ENCODE peak calls at places on chromosomes 13 and 19, in eight cellular contexts. F is esophagus squamous epithelium, X is IMR-90, J is stomach, A is gastrocnemius medialis, I is heart left ventricle, P is body of pancreas, S is upper lobe of left lung. L is an unnamed sample.

GRCh38 chr13:29805994-29806748 is 44.2 kb downstream of the UBL3 start:
- DNase-seq in F (no peak), I (no peak), S (no peak), J (no peak), P (no peak), X (no peak), A (no peak), L (no peak)

GRCh38 chr13:74867460-74867859 is 614.5 kb downstream of the TBC1D4 start:
- DNase-seq in F (no peak), I (no peak), P (no peak), S (no peak), A (no peak), X (no peak), J (no peak), L (no peak)

GRCh38 chr13:29940715-29941114 is 90.3 kb upstream of the UBL3 start:
- DNase-seq in I (no peak), J (no peak), F (no peak), A (no peak), X (no peak), S (no peak), P (no peak), L (no peak)

GRCh38 chr19:44820648-44821609 is 12.0 kb downstream of the BCAM start:
- DNase-seq in A (peak), S (no peak), I (peak), X (no peak), F (no peak), J (no peak), P (no peak), L (peak)

GRCh38 chr19:2494447-2495129 is 18.7 kb downstream of the GADD45B start:
- DNase-seq in A (peak), S (peak), P (peak), F (no peak), I (peak), J (peak), X (peak), L (peak)

GRCh38 chr13:25177012-25177411 is 4.9 kb upstream of the AMER2 start:
- DNase-seq in J (no peak), I (no peak), P (no peak), A (no peak), X (no peak), S (no peak), F (no peak), L (no peak)

GRCh38 chr13:40271931-40272775 is 394.3 kb downstream of the FOXO1 start:
- DNase-seq in I (peak), F (no peak), J (peak), X (peak), A (peak), P (peak), S (no peak), L (peak)

GRCh38 chr19:35673121-35673804 is 6.9 kb downstream of the UPK1A start:
- DNase-seq in I (no peak), X (peak), A (no peak), F (no peak), S (peak), P (peak), J (peak), L (peak)

GRCh38 chr19:43809762-43810696 is 7.8 kb upstream of the LYPD5 start:
- DNase-seq in A (no peak), P (no peak), J (no peak), I (no peak), F (no peak), S (no peak), X (peak), L (no peak)

GRCh38 chr19:55206664-55207500 is 2.4 kb downstream of the PTPRH start:
- DNase-seq in P (peak), S (peak), J (peak), F (no peak), A (no peak), X (peak), I (peak), L (peak)

GRCh38 chr13:96766311-96766710 is 228.0 kb downstream of the OXGR1 start:
- DNase-seq in S (no peak), A (no peak), X (no peak), J (no peak), F (no peak), I (no peak), P (no peak), L (no peak)

GRCh38 chr13:52846567-52847321 is 1.7 kb downstream of the PCDH8 start:
- DNase-seq in F (no peak), S (peak), I (peak), X (peak), P (peak), J (no peak), A (no peak), L (peak)

GRCh38 chr13:76004411-76004810 is 368.3 kb downstream of the LMO7 start:
- DNase-seq in X (peak), S (no peak), I (no peak), J (no peak), A (no peak), F (no peak), P (no peak), L (no peak)

GRCh38 chr13:28475916-28476725 is 18.8 kb downstream of the FLT1 start:
- DNase-seq in X (peak), S (no peak), P (no peak), J (no peak), A (no peak), I (no peak), F (no peak), L (peak)

GRCh38 chr13:33123066-33123940 is 107.1 kb downstream of the KL start:
- DNase-seq in X (peak), A (peak), J (no peak), P (no peak), I (peak), F (no peak), S (peak), L (peak)

GRCh38 chr19:45103625-45104319 is 10.8 kb downstream of the PPP1R37 start:
- DNase-seq in S (no peak), F (no peak), A (no peak), J (no peak), P (no peak), X (no peak), I (no peak), L (no peak)

GRCh38 chr13:51590966-51591627 is 6.8 kb downstream of the WDFY2 start:
- DNase-seq in P (peak), F (no peak), S (peak), J (peak), I (no peak), X (peak), A (peak), L (peak)

GRCh38 chr19:51122112-51122981 is 2.4 kb upstream of the SIGLEC9 start:
- DNase-seq in A (no peak), F (no peak), S (peak), J (no peak), I (no peak), X (no peak), P (no peak), L (no peak)

GRCh38 chr19:39053276-39054090 is 21.1 kb upstream of the FBXO27 start:
- DNase-seq in A (no peak), J (peak), P (no peak), S (no peak), I (no peak), X (no peak), F (no peak), L (no peak)

GRCh38 chr19:6602729-6603114 is 11.8 kb upstream of the CD70 start:
- DNase-seq in F (no peak), I (no peak), X (no peak), J (no peak), A (no peak), S (no peak), P (no peak), L (no peak)

GRCh38 chr19:15680923-15681322 is 8.0 kb downstream of the CYP4F12 start:
- DNase-seq in F (no peak), X (no peak), A (no peak), P (no peak), S (no peak), J (no peak), I (no peak), L (no peak)

GRCh38 chr13:109781384-109782065 is 4.9 kb downstream of the IRS2 start:
- DNase-seq in X (no peak), F (no peak), I (no peak), P (no peak), A (no peak), S (no peak), J (peak), L (peak)

DNA sequence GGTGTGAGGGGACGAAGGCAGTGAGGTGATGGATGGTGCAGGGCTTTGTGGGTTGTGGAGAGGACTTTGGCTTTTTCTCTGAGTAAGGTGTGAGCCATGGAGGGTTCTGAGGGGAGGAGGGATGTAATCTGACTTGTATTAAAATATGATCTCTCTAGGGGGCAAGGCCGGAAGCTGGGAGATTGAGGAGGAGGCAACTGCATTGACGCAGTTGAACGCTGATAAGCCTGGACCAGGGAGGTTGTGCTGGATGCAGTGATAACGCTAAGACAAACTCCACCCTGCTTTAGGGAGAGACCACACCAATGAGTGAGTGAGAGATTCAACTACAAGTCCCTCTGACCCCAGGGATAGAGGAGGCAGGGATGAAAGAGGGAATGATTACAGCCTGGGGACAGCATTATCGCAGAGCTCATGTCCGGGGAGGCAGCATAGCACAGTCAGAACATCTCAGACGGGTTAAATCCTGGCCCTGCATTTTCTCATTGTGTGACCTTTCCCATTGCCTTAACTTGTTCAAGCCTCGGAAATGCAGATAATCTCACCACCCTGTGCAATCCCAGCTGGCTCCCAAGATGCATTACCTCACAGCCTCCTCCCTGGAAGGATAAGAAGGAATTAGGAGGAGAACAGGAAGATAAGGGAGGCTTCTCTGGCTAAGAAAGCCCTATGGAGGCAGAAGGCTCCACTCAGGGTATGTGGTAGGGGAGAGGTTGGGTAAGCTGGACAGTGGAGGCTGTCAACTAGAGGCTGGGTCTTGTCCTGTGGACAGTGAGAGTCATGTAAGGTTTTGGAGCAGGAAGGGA is 124.2 kb downstream of the CACNA1A start:
- DNase-seq in X (peak), S (no peak), P (no peak), J (no peak), A (no peak), I (no peak), F (no peak), L (no peak)
- H3K27ac ChIP-seq in X (no peak), S (no peak), P (no peak), J (no peak), A (no peak), I (no peak), F (no peak), L (no peak)

DNA sequence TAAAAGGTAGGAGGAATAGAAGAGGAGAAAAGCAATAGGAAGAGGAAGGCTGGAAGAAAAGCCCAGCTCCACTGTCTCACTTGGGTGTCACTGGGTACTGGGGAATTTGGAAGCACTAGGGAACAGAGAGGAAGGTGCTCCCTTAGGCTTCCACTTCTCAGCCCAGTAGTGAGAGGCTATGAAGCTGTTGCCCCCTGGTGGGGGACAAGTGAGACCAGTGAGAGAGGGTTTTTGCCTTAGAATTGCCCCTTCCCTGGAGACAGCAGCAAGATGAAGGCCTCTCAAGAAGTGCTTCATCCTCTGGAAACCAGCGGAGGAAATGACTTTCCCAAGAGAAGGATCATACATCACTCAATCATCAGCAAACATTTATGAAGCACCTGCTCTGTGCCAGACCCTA is 4.7 kb upstream of the ZNF606 start:
- DNase-seq in F (no peak), A (no peak), S (no peak), P (no peak), X (no peak), J (no peak), I (no peak), L (no peak)
- TF ChIP-seq CTCF in F (no peak), A (no peak), S (no peak), P (no peak), X (no peak), J (no peak), I (peak), L (no peak)

GRCh38 chr19:48777720-48778119 is 22.4 kb downstream of the FGF21 start:
- DNase-seq in F (no peak), S (no peak), J (no peak), A (no peak), I (no peak), P (no peak), X (no peak), L (no peak)

GRCh38 chr19:48779636-48780035 is 24.3 kb downstream of the FGF21 start:
- DNase-seq in I (no peak), F (no peak), X (no peak), J (no peak), A (no peak), P (no peak), S (no peak), L (no peak)

GRCh38 chr19:48784527-48784926 is 26.3 kb downstream of the BCAT2 start:
- DNase-seq in S (no peak), F (no peak), I (no peak), J (no peak), A (no peak), P (no peak), X (no peak), L (no peak)

GRCh38 chr19:48777139-48777538 is 21.8 kb downstream of the FGF21 start:
- DNase-seq in S (no peak), J (no peak), I (no peak), X (no peak), A (no peak), P (no peak), F (no peak), L (no peak)

GRCh38 chr19:48780684-48781391 is 25.5 kb downstream of the FGF21 start:
- DNase-seq in X (peak), A (no peak), J (peak), P (peak), F (no peak), S (peak), I (no peak), L (peak)
- TF ChIP-seq POLR2A in X (no peak), A (peak), J (no peak), P (peak), F (no peak), S (no peak), I (no peak), L (peak)

DNA sequence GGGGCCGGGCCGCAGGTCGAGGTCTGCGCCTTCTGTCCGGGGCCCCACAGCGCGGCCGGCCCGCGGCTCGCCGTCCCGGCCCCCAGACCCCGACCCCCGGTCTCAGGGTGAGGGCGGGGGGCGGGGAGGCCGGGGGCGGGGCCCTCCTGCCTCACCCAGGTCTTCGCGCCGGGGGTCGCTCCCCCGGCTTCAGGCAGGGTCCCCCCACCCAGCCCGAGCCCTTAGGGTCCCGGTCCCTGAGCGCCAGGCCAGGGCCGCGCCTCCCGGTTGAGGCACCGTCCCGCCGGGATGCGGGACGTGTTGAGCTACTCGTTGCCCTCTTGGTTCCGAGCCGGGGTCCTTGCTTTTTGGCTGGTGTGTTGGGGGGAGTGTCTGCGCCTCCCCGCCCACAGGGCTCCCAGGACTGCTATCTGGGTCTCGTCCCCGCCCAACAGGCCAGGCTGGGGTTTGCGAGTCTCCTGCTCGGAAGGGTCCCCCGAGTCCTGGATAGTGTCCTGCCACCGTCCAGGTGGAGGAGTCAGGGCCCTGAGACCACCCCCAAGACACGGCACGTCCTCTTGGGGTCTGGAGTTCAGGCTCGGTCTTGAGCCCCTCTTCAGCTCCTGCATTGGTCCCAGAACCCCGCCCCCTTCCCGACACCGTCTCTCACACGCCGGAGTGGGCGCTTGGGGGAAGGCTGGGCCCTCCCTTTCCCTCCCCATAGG is 452 bp downstream of the PIAS4 start:
- DNase-seq in F (no peak), P (no peak), X (no peak), S (peak), J (no peak), I (peak), A (no peak), L (peak)
- H3K27ac ChIP-seq in F (peak), P (peak), X (peak), S (peak), J (peak), I (peak), A (peak), L (peak)

GRCh38 chr19:19527674-19528625 is 761 bp upstream of the YJEFN3 start:
- DNase-seq in P (no peak), I (no peak), J (no peak), A (no peak), X (no peak), F (no peak), S (no peak), L (no peak)
- TF ChIP-seq CTCF in P (no peak), I (no peak), J (no peak), A (no peak), X (no peak), F (no peak), S (no peak), L (no peak)

GRCh38 chr19:36850646-36851442 is at the start of gene ZNF345:
- DNase-seq in X (peak), I (peak), A (peak), S (peak), J (peak), F (peak), P (peak), L (peak)

GRCh38 chr19:36851898-36852297 is 1.2 kb downstream of the ZNF345 start:
- DNase-seq in J (no peak), F (no peak), S (no peak), X (no peak), I (no peak), A (no peak), P (no peak), L (no peak)

GRCh38 chr19:36847968-36848367 is 2.7 kb upstream of the ZNF345 start:
- DNase-seq in J (no peak), P (no peak), I (no peak), S (no peak), A (no peak), F (no peak), X (no peak), L (no peak)

GRCh38 chr19:36849701-36850645 is 703 bp upstream of the ZNF345 start:
- DNase-seq in P (peak), A (peak), S (peak), I (peak), F (peak), X (peak), J (peak), L (peak)
- TF ChIP-seq POLR2A in P (peak), A (no peak), S (no peak), I (no peak), F (peak), X (no peak), J (no peak), L (peak)

DNA sequence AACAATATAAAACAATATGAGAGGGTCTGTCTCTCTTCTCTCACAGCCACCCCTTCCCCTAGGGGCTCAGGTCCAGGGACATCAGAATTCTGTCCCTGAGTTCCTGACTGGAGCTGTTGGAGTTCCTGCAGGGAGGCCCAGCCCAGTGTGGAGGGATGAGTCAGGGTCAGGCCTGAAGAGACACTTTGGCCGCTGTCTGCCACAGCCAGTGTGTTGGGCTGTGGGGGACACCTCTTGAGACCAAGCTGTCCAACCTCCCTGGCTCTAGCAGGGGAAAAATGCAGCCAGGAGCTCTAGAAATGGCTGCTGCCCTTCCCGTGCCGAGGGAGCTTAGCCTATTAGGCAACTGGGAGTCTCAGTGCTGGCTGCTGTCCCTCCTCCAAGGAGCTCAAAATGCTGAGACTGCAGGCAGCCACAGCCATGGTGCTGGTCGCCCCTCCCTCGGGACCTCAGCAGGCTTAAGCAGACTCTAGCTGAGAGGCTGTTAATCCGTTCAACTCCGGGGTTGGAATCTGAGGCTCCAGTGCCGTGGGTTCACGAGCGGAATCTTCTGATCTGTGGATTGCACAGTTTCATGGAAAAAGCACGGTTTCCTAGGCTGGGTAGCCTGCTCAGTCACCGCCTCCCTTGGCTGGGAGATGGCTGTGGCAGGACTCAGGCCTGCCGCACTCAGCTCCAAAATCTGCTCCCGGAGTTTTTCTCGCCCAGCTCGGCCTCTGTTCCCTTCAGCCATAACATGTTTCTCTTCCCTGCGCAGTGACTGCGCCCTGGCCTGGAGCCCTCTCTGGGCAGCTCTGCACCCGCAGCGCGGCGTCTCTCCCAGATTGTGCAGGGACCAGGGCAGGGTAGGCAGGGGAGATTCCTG is 3.8 kb upstream of the ZNF626 start:
- DNase-seq in S (no peak), X (no peak), I (peak), P (no peak), F (no peak), A (peak), J (no peak), L (no peak)
- H3K27ac ChIP-seq in S (peak), X (no peak), I (peak), P (peak), F (no peak), A (peak), J (peak), L (no peak)

GRCh38 chr19:13428352-13428751 is 77.9 kb downstream of the CACNA1A start:
- DNase-seq in I (no peak), J (no peak), X (peak), S (no peak), F (no peak), P (no peak), A (no peak), L (no peak)
- TF ChIP-seq CTCF in I (peak), J (no peak), X (peak), S (peak), F (no peak), P (peak), A (no peak), L (peak)